ENCODE peak calls at places on chromosomes 11 and 22, in nine cellular contexts. T is stomach, J is tibial nerve, W is SK-N-SH, S is A549, G is suprapubic skin, V is ovary, F is transverse colon, Z is GM12878. A is an unnamed sample.

GRCh38 chr22:30763815-30764686 is 69.4 kb downstream of the OSBP2 start:
- DNase-seq in T (peak), J (no peak), W (peak), S (peak), G (no peak), V (peak), F (peak), Z (no peak), A (no peak)

GRCh38 chr11:114553642-114554041 is 6.0 kb downstream of the NXPE1 start:
- DNase-seq in T (no peak), J (no peak), W (no peak), S (no peak), G (no peak), V (no peak), F (no peak), Z (no peak), A (no peak)

GRCh38 chr22:40397436-40397835 is 27.0 kb downstream of the SGSM3 start:
- DNase-seq in T (no peak), J (no peak), W (no peak), S (no peak), G (no peak), V (no peak), F (no peak), Z (no peak), A (no peak)

GRCh38 chr11:134046681-134047449 is 22.0 kb upstream of the JAM3 start:
- DNase-seq in T (no peak), J (no peak), W (no peak), S (no peak), G (peak), V (no peak), F (no peak), Z (no peak), A (no peak)

GRCh38 chr11:13837286-13837685 is 125.2 kb upstream of the SPON1 start:
- DNase-seq in T (no peak), J (no peak), W (no peak), S (no peak), G (no peak), V (no peak), F (no peak), Z (no peak), A (no peak)

GRCh38 chr11:48034926-48035876 is 54.8 kb downstream of the PTPRJ start:
- DNase-seq in T (peak), J (peak), W (no peak), S (no peak), G (peak), V (no peak), F (peak), Z (no peak), A (peak)

GRCh38 chr11:86047275-86047991 is 21.5 kb downstream of the PICALM start:
- DNase-seq in T (no peak), J (no peak), W (no peak), S (no peak), G (no peak), V (no peak), F (no peak), Z (no peak), A (no peak)

GRCh38 chr11:101860694-101861371 is 54.0 kb upstream of the CEP126 start:
- DNase-seq in T (peak), J (peak), W (peak), S (peak), G (no peak), V (peak), F (peak), Z (no peak), A (no peak)

GRCh38 chr11:68186061-68186460 is 27.0 kb downstream of the KMT5B start:
- DNase-seq in T (no peak), J (no peak), W (no peak), S (no peak), G (no peak), V (no peak), F (no peak), Z (no peak), A (no peak)

GRCh38 chr11:3835100-3835485 is 5.7 kb downstream of the RHOG start:
- DNase-seq in T (no peak), J (no peak), W (no peak), S (no peak), G (no peak), V (no peak), F (peak), Z (no peak), A (no peak)

GRCh38 chr11:77200351-77200750 is 72.3 kb downstream of the MYO7A start:
- DNase-seq in T (peak), J (no peak), W (no peak), S (no peak), G (no peak), V (no peak), F (no peak), Z (no peak), A (no peak)

GRCh38 chr11:12117200-12117995 is 7.0 kb downstream of the MICAL2 start:
- DNase-seq in T (no peak), J (no peak), W (no peak), S (no peak), G (no peak), V (no peak), F (no peak), Z (no peak), A (peak)

GRCh38 chr11:3920148-3920852 is 64.8 kb downstream of the STIM1 start:
- DNase-seq in T (peak), J (peak), W (no peak), S (peak), G (no peak), V (no peak), F (peak), Z (peak), A (peak)

GRCh38 chr11:72930011-72930410 is 115.8 kb downstream of the ATG16L2 start:
- DNase-seq in T (no peak), J (no peak), W (no peak), S (no peak), G (no peak), V (no peak), F (no peak), Z (no peak), A (no peak)

GRCh38 chr11:12587333-12587997 is 86.8 kb upstream of the TEAD1 start:
- DNase-seq in T (no peak), J (no peak), W (no peak), S (no peak), G (no peak), V (no peak), F (no peak), Z (no peak), A (no peak)

GRCh38 chr11:66183581-66184048 is 84.8 kb upstream of the RAB1B start:
- DNase-seq in T (no peak), J (no peak), W (no peak), S (peak), G (no peak), V (no peak), F (no peak), Z (no peak), A (no peak)

GRCh38 chr11:37002831-37003230 is 404.8 kb upstream of the RAG2 start:
- DNase-seq in T (no peak), J (no peak), W (no peak), S (no peak), G (no peak), V (no peak), F (no peak), Z (no peak), A (no peak)

GRCh38 chr11:102552447-102553200 is 22.1 kb upstream of the MMP7 start:
- DNase-seq in T (peak), J (no peak), W (no peak), S (peak), G (no peak), V (no peak), F (no peak), Z (no peak), A (no peak)

GRCh38 chr22:36184433-36185035 is 17.1 kb downstream of the APOL4 start:
- DNase-seq in T (no peak), J (peak), W (no peak), S (no peak), G (no peak), V (no peak), F (no peak), Z (no peak), A (no peak)

GRCh38 chr11:48078661-48079060 is 98.3 kb downstream of the PTPRJ start:
- DNase-seq in T (no peak), J (no peak), W (no peak), S (no peak), G (no peak), V (no peak), F (no peak), Z (no peak), A (no peak)

GRCh38 chr11:76798202-76798581 is 15.0 kb downstream of the TSKU start:
- DNase-seq in T (no peak), J (peak), W (no peak), S (no peak), G (no peak), V (no peak), F (no peak), Z (no peak), A (peak)

GRCh38 chr11:132718711-132719641 is 813.3 kb downstream of the OPCML start:
- DNase-seq in T (no peak), J (no peak), W (no peak), S (no peak), G (no peak), V (no peak), F (peak), Z (no peak), A (no peak)

GRCh38 chr11:123457187-123457770 is 27.2 kb downstream of the GRAMD1B start:
- DNase-seq in T (no peak), J (peak), W (no peak), S (no peak), G (no peak), V (no peak), F (peak), Z (no peak), A (peak)

GRCh38 chr11:117851091-117851490 is 25.4 kb downstream of the FXYD6 start:
- DNase-seq in T (no peak), J (no peak), W (no peak), S (no peak), G (no peak), V (no peak), F (no peak), Z (no peak), A (peak)

GRCh38 chr11:102172127-102172848 is 62.0 kb downstream of the YAP1 start:
- DNase-seq in T (no peak), J (no peak), W (no peak), S (no peak), G (no peak), V (no peak), F (no peak), Z (no peak), A (no peak)

GRCh38 chr11:1518301-1518700 is 31.7 kb upstream of the MOB2 start:
- DNase-seq in T (no peak), J (no peak), W (no peak), S (no peak), G (no peak), V (peak), F (no peak), Z (no peak), A (no peak)

GRCh38 chr22:42202669-42203068 is 67.8 kb downstream of the TCF20 start:
- DNase-seq in T (no peak), J (no peak), W (no peak), S (no peak), G (no peak), V (no peak), F (no peak), Z (no peak), A (no peak)

GRCh38 chr11:128803440-128803839 is 63.7 kb downstream of the KCNJ1 start:
- DNase-seq in T (no peak), J (no peak), W (no peak), S (no peak), G (no peak), V (no peak), F (no peak), Z (no peak), A (no peak)

GRCh38 chr11:128804481-128804880 is 62.6 kb downstream of the KCNJ1 start:
- DNase-seq in T (no peak), J (no peak), W (no peak), S (no peak), G (no peak), V (no peak), F (no peak), Z (no peak), A (no peak)

GRCh38 chr11:128807909-128808308 is 59.2 kb downstream of the KCNJ1 start:
- DNase-seq in T (no peak), J (no peak), W (no peak), S (no peak), G (no peak), V (no peak), F (no peak), Z (no peak), A (no peak)

GRCh38 chr11:128809128-128809527 is 58.0 kb downstream of the KCNJ1 start:
- DNase-seq in T (no peak), J (no peak), W (no peak), S (no peak), G (no peak), V (no peak), F (no peak), Z (no peak), A (no peak)

GRCh38 chr11:128806496-128807261 is 60.4 kb downstream of the KCNJ1 start:
- DNase-seq in T (no peak), J (no peak), W (no peak), S (no peak), G (no peak), V (no peak), F (no peak), Z (no peak), A (no peak)
- TF ChIP-seq EP300 in T (no peak), J (no peak), W (no peak), S (no peak), G (no peak), V (no peak), F (no peak), Z (no peak), A (no peak)

GRCh38 chr11:9574556-9574805 is 1.0 kb downstream of the WEE1 start:
- DNase-seq in T (peak), J (no peak), W (no peak), S (peak), G (no peak), V (peak), F (peak), Z (no peak), A (no peak)
- TF ChIP-seq EP300 in T (no peak), J (no peak), W (no peak), S (no peak), G (no peak), V (no peak), F (no peak), Z (no peak), A (no peak)

GRCh38 chr11:125925247-125925740 is 20.6 kb upstream of the VSIG10L2 start:
- DNase-seq in T (no peak), J (no peak), W (no peak), S (no peak), G (peak), V (no peak), F (peak), Z (no peak), A (no peak)
- TF ChIP-seq EP300 in T (no peak), J (no peak), W (no peak), S (no peak), G (no peak), V (no peak), F (no peak), Z (no peak), A (no peak)

GRCh38 chr11:107218123-107219084 is 200.1 kb upstream of the GUCY1A2 start:
- DNase-seq in T (no peak), J (no peak), W (no peak), S (no peak), G (no peak), V (no peak), F (no peak), Z (no peak), A (no peak)
- TF ChIP-seq EP300 in T (no peak), J (no peak), W (no peak), S (no peak), G (no peak), V (no peak), F (no peak), Z (no peak), A (no peak)

GRCh38 chr11:81470446-81470845 is 1263.2 kb downstream of the FAM181B start:
- DNase-seq in T (peak), J (no peak), W (no peak), S (no peak), G (no peak), V (no peak), F (no peak), Z (no peak), A (no peak)
- TF ChIP-seq EP300 in T (no peak), J (no peak), W (no peak), S (no peak), G (no peak), V (no peak), F (no peak), Z (no peak), A (no peak)

GRCh38 chr11:70139785-70140410 is 61.8 kb downstream of the ANO1 start:
- DNase-seq in T (peak), J (no peak), W (no peak), S (no peak), G (no peak), V (no peak), F (no peak), Z (no peak), A (no peak)
- TF ChIP-seq EP300 in T (no peak), J (no peak), W (no peak), S (no peak), G (no peak), V (no peak), F (no peak), Z (no peak), A (no peak)

GRCh38 chr11:17479284-17480214 is 2.9 kb upstream of the ABCC8 start:
- DNase-seq in T (peak), J (no peak), W (peak), S (peak), G (no peak), V (no peak), F (peak), Z (no peak), A (no peak)
- TF ChIP-seq EP300 in T (no peak), J (no peak), W (no peak), S (no peak), G (no peak), V (no peak), F (no peak), Z (no peak), A (no peak)

DNA sequence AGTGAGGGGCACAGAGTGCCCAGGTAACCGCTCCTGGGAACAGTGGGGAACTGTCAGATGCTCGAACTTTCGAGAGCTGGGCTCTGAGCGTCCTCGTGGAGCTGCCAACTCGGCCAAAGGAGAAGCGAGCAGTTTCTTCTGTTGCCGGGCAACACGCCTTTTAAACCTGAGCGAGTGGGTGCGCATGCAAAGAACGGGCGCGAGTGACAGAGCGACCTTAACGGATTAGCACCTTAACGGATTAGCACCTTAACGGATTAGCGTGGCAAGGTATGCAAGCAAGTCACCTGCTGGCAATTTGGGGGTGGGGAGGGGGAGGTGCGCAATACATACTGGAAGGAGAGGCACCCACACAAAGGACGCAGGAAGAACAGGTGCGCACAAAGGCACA is 61.8 kb upstream of the PRODH start:
- DNase-seq in T (no peak), J (no peak), W (no peak), S (no peak), G (no peak), V (no peak), F (no peak), Z (no peak), A (no peak)
- TF ChIP-seq EP300 in T (no peak), J (no peak), W (no peak), S (no peak), G (no peak), V (no peak), F (no peak), Z (no peak), A (no peak)

GRCh38 chr22:23772315-23773246 is at the start of gene MMP11:
- DNase-seq in T (peak), J (peak), W (peak), S (no peak), G (peak), V (peak), F (peak), Z (no peak), A (peak)
- TF ChIP-seq EP300 in T (no peak), J (no peak), W (no peak), S (no peak), G (no peak), V (no peak), F (no peak), Z (no peak), A (no peak)